ENCODE peak calls at places on chromosomes 4 and X, in seven cellular contexts. X, E, C, U, F, T and V are unnamed samples.

GRCh38 chr4:161555689-161556660 is 607.8 kb downstream of the FSTL5 start:
- DNase-seq in X (peak), E (peak), C (no peak), U (no peak), F (no peak), T (no peak), V (no peak)

GRCh38 chr4:89509708-89510269 is 202.2 kb upstream of the GPRIN3 start:
- DNase-seq in X (no peak), E (peak), C (no peak), U (no peak), F (no peak), T (no peak), V (no peak)

GRCh38 chr4:64780664-64781063 is 371.4 kb upstream of the TECRL start:
- DNase-seq in X (no peak), E (no peak), C (no peak), U (no peak), F (peak), T (no peak), V (no peak)

GRCh38 chrX:34884693-34885277 is 57.8 kb upstream of the FAM47B start:
- DNase-seq in X (peak), E (peak), C (no peak), U (no peak), F (no peak), T (no peak), V (peak)

GRCh38 chr4:129358571-129358970 is 262.6 kb downstream of the C4orf33 start:
- DNase-seq in X (peak), E (peak), C (no peak), U (no peak), F (peak), T (no peak), V (no peak)

GRCh38 chr4:4422856-4423485 is 36.1 kb downstream of the NSG1 start:
- DNase-seq in X (no peak), E (no peak), C (peak), U (no peak), F (no peak), T (no peak), V (no peak)

GRCh38 chrX:72716766-72717165 is 2.7 kb upstream of the PHKA1 start:
- DNase-seq in X (no peak), E (peak), C (no peak), U (no peak), F (no peak), T (no peak), V (no peak)

GRCh38 chrX:44183329-44183728 is 160.1 kb downstream of the EFHC2 start:
- DNase-seq in X (no peak), E (no peak), C (no peak), U (no peak), F (no peak), T (no peak), V (peak)

GRCh38 chr4:24024597-24024996 is 134.8 kb upstream of the PPARGC1A start:
- DNase-seq in X (peak), E (peak), C (no peak), U (no peak), F (no peak), T (no peak), V (no peak)

GRCh38 chrX:28591542-28591941 is 4.3 kb downstream of the IL1RAPL1 start:
- DNase-seq in X (no peak), E (no peak), C (no peak), U (no peak), F (no peak), T (no peak), V (no peak)
- H3K4me2 ChIP-seq in X (no peak), E (no peak), C (no peak), U (no peak), F (no peak), T (no peak), V (no peak)

GRCh38 chr4:18241744-18242143 is 220.2 kb upstream of the LCORL start:
- DNase-seq in X (no peak), E (no peak), C (no peak), U (no peak), F (peak), T (no peak), V (no peak)
- H3K23ac ChIP-seq in X (no peak), E (no peak), C (no peak), U (no peak), F (no peak), T (no peak), V (no peak)

GRCh38 chr4:10106421-10107039 is 10.1 kb downstream of the WDR1 start:
- DNase-seq in X (peak), E (peak), C (no peak), U (no peak), F (peak), T (no peak), V (peak)

GRCh38 chr4:10105920-10106319 is 10.7 kb downstream of the WDR1 start:
- DNase-seq in X (no peak), E (no peak), C (no peak), U (no peak), F (no peak), T (no peak), V (no peak)

GRCh38 chr4:10105421-10105820 is 11.2 kb downstream of the WDR1 start:
- DNase-seq in X (no peak), E (no peak), C (no peak), U (no peak), F (no peak), T (no peak), V (no peak)

GRCh38 chr4:10104211-10104990 is 12.2 kb downstream of the WDR1 start:
- DNase-seq in X (peak), E (no peak), C (no peak), U (no peak), F (no peak), T (no peak), V (no peak)

GRCh38 chr4:10104991-10105276 is 11.7 kb downstream of the WDR1 start:
- DNase-seq in X (no peak), E (no peak), C (no peak), U (no peak), F (no peak), T (no peak), V (no peak)
- H3K4me2 ChIP-seq in X (no peak), E (peak), C (no peak), U (no peak), F (no peak), T (peak), V (no peak)

GRCh38 chrX:129738466-129739308 is at the start of gene XPNPEP2:
- DNase-seq in X (no peak), E (peak), C (no peak), U (no peak), F (peak), T (no peak), V (no peak)

GRCh38 chrX:129736491-129736890 is 2.3 kb upstream of the XPNPEP2 start:
- DNase-seq in X (no peak), E (no peak), C (no peak), U (no peak), F (no peak), T (no peak), V (no peak)

GRCh38 chrX:129741880-129742758 is 3.3 kb downstream of the XPNPEP2 start:
- DNase-seq in X (no peak), E (no peak), C (peak), U (peak), F (peak), T (no peak), V (no peak)

GRCh38 chrX:129739591-129739990 is 812 bp downstream of the XPNPEP2 start:
- DNase-seq in X (no peak), E (no peak), C (no peak), U (no peak), F (peak), T (no peak), V (peak)

GRCh38 chrX:129737921-129738320 is 858 bp upstream of the XPNPEP2 start:
- DNase-seq in X (peak), E (peak), C (no peak), U (no peak), F (no peak), T (no peak), V (peak)
- H3K23ac ChIP-seq in X (no peak), E (no peak), C (no peak), U (no peak), F (no peak), T (no peak), V (no peak)

GRCh38 chrX:154376768-154377167 is 2.3 kb upstream of the EMD start:
- DNase-seq in X (no peak), E (peak), C (no peak), U (no peak), F (no peak), T (no peak), V (no peak)
- H3K4me2 ChIP-seq in X (no peak), E (no peak), C (no peak), U (no peak), F (no peak), T (no peak), V (no peak)

GRCh38 chrX:39504227-39504626 is 593.5 kb downstream of the BCOR start:
- DNase-seq in X (no peak), E (no peak), C (no peak), U (no peak), F (no peak), T (no peak), V (no peak)
- H3K23ac ChIP-seq in X (no peak), E (no peak), C (no peak), U (no peak), F (no peak), T (no peak), V (no peak)

DNA sequence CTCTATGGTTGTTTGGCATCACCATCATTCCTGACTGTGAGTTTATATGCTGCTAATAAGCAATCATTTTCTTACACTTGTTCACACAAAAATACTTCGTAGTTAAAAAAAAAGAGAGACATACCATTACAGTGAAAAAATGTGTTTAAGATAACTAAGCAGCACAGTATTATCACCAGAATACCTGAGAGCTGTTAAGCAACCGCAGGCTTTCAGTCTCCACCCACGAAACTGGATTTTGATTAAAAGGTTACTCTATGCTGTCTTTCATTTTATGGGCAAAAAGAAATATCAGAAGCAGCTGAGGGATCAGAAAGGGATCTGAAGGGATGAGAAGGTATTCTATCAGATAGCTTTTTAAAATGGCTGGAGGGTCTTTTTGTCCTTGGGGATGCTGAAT is 148.3 kb downstream of the NEK1 start:
- DNase-seq in X (no peak), E (no peak), C (no peak), U (no peak), F (no peak), T (no peak), V (peak)
- H3K4me2 ChIP-seq in X (no peak), E (no peak), C (no peak), U (no peak), F (no peak), T (no peak), V (no peak)

DNA sequence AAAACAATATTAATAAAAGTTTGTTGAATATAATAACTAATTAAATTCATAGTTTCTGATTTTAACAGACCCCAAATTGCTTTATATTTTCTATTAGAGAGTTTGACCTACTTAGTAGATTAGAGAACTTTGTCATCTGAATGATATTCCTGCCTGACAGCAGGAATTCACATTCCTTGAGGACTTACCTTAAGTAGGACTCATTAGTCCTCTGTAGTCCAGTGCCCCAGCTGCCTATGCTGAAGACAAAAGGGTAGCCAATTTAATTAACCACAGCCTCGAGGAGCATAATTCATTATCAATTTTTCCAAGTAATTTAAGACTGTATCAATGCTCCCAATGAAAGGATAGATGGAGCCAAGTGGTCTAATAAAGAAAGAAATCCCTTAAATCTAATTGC is 1405.0 kb upstream of the IGFBP7 start:
- DNase-seq in X (no peak), E (no peak), C (no peak), U (peak), F (peak), T (no peak), V (no peak)
- H3K23ac ChIP-seq in X (no peak), E (no peak), C (no peak), U (no peak), F (no peak), T (no peak), V (no peak)

GRCh38 chrX:9378980-9379696 is 85.7 kb upstream of the TBL1X start:
- DNase-seq in X (peak), E (peak), C (no peak), U (no peak), F (no peak), T (no peak), V (no peak)

GRCh38 chrX:9373789-9374188 is 91.1 kb upstream of the TBL1X start:
- DNase-seq in X (no peak), E (no peak), C (no peak), U (no peak), F (no peak), T (no peak), V (no peak)

GRCh38 chrX:9370888-9371287 is 94.0 kb upstream of the TBL1X start:
- DNase-seq in X (no peak), E (peak), C (no peak), U (no peak), F (no peak), T (no peak), V (no peak)

GRCh38 chrX:9372866-9373265 is 92.0 kb upstream of the TBL1X start:
- DNase-seq in X (no peak), E (no peak), C (no peak), U (no peak), F (no peak), T (no peak), V (no peak)

GRCh38 chrX:9374537-9374936 is 90.3 kb upstream of the TBL1X start:
- DNase-seq in X (no peak), E (no peak), C (no peak), U (no peak), F (no peak), T (no peak), V (no peak)
- H3K4me2 ChIP-seq in X (no peak), E (no peak), C (no peak), U (no peak), F (no peak), T (no peak), V (no peak)

GRCh38 chrX:87728459-87728858 is 210.9 kb downstream of the KLHL4 start:
- DNase-seq in X (no peak), E (no peak), C (no peak), U (no peak), F (no peak), T (no peak), V (no peak)

GRCh38 chrX:87727615-87728014 is 210.0 kb downstream of the KLHL4 start:
- DNase-seq in X (no peak), E (no peak), C (no peak), U (no peak), F (no peak), T (no peak), V (no peak)

GRCh38 chrX:87732133-87732532 is 214.5 kb downstream of the KLHL4 start:
- DNase-seq in X (no peak), E (no peak), C (no peak), U (no peak), F (peak), T (no peak), V (no peak)

DNA sequence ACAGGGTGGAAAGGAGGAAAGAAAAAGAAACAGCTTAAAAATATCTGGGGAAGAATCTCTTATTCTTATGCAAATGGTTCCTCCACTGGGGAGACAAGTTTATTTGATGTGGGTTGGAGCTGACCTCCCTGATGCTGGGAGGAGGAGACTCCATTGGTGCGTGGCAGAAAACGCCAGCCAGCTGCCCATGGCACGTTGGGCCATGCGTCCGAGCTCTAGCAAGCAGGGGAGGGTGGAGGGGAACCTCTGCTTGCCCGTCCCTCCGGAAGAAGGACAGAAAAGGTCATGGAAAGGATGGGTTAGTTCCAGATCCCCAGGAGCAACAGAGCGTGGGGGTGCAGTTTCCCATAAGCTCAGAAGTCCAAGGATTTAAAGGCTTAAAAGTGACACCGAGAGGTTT is 210.4 kb downstream of the KLHL4 start:
- DNase-seq in X (no peak), E (no peak), C (no peak), U (no peak), F (no peak), T (no peak), V (no peak)
- H3K23ac ChIP-seq in X (no peak), E (no peak), C (no peak), U (no peak), F (no peak), T (no peak), V (no peak)